ENCODE peak calls at places on chromosome 17, in nine cellular contexts. One of them, this sample, is unnamed. For H3K27me3, the result is how much of the 10 kb centered on the place peaks cover.

GRCh38 chr17:5816491-5816890 is 232.2 kb upstream of the NLRP1 start:
- DNase-seq in MM.1S: no peak
- DNase-seq in ascending aorta: no peak
- DNase-seq in psoas muscle: no peak
- DNase-seq in mammary epithelial cell: no peak
- DNase-seq in pancreas: no peak
- DNase-seq in DND-41: no peak
- DNase-seq in upper lobe of right lung: no peak
- DNase-seq in CD8-positive, alpha-beta T cell: no peak
- DNase-seq in this sample: no peak

GRCh38 chr17:16814439-16814838 is 124.4 kb downstream of the CCDC144A start:
- DNase-seq in psoas muscle: no peak
- DNase-seq in ascending aorta: no peak
- DNase-seq in DND-41: no peak
- DNase-seq in mammary epithelial cell: no peak
- DNase-seq in upper lobe of right lung: no peak
- DNase-seq in pancreas: no peak
- DNase-seq in MM.1S: no peak
- DNase-seq in CD8-positive, alpha-beta T cell: no peak
- DNase-seq in this sample: no peak

GRCh38 chr17:67241719-67242341 is 3.2 kb downstream of the HELZ start:
- DNase-seq in pancreas: no peak
- DNase-seq in psoas muscle: no peak
- DNase-seq in MM.1S: no peak
- DNase-seq in mammary epithelial cell: no peak
- DNase-seq in CD8-positive, alpha-beta T cell: no peak
- DNase-seq in ascending aorta: no peak
- DNase-seq in upper lobe of right lung: no peak
- DNase-seq in DND-41: no peak
- DNase-seq in this sample: no peak

GRCh38 chr17:2405247-2405926 is 4.5 kb upstream of the MNT start:
- DNase-seq in CD8-positive, alpha-beta T cell: no peak
- DNase-seq in MM.1S: no peak
- DNase-seq in mammary epithelial cell: peak
- DNase-seq in DND-41: no peak
- DNase-seq in psoas muscle: no peak
- DNase-seq in pancreas: peak
- DNase-seq in upper lobe of right lung: no peak
- DNase-seq in ascending aorta: no peak
- DNase-seq in this sample: no peak

GRCh38 chr17:35752471-35752870 is 568 bp downstream of the GAS2L2 start:
- DNase-seq in DND-41: no peak
- DNase-seq in ascending aorta: no peak
- DNase-seq in mammary epithelial cell: no peak
- DNase-seq in MM.1S: no peak
- DNase-seq in CD8-positive, alpha-beta T cell: no peak
- DNase-seq in upper lobe of right lung: no peak
- DNase-seq in psoas muscle: no peak
- DNase-seq in pancreas: no peak
- DNase-seq in this sample: no peak

GRCh38 chr17:78263736-78264340 is 32.4 kb downstream of the TMEM235 start:
- DNase-seq in DND-41: no peak
- DNase-seq in pancreas: no peak
- DNase-seq in ascending aorta: no peak
- DNase-seq in MM.1S: no peak
- DNase-seq in mammary epithelial cell: no peak
- DNase-seq in psoas muscle: no peak
- DNase-seq in upper lobe of right lung: peak
- DNase-seq in CD8-positive, alpha-beta T cell: no peak
- DNase-seq in this sample: no peak

GRCh38 chr17:73293480-73293911 is 18.3 kb downstream of the CDC42EP4 start:
- DNase-seq in pancreas: peak
- DNase-seq in CD8-positive, alpha-beta T cell: no peak
- DNase-seq in DND-41: no peak
- DNase-seq in psoas muscle: peak
- DNase-seq in ascending aorta: peak
- DNase-seq in MM.1S: no peak
- DNase-seq in upper lobe of right lung: peak
- DNase-seq in mammary epithelial cell: peak
- DNase-seq in this sample: peak

GRCh38 chr17:3890082-3890892 is 2.6 kb downstream of the CAMKK1 start:
- DNase-seq in psoas muscle: peak
- DNase-seq in mammary epithelial cell: peak
- DNase-seq in DND-41: no peak
- DNase-seq in ascending aorta: peak
- DNase-seq in upper lobe of right lung: peak
- DNase-seq in CD8-positive, alpha-beta T cell: no peak
- DNase-seq in pancreas: no peak
- DNase-seq in MM.1S: no peak
- DNase-seq in this sample: peak

GRCh38 chr17:40092581-40092980 is 7.8 kb downstream of the NR1D1 start:
- DNase-seq in CD8-positive, alpha-beta T cell: no peak
- DNase-seq in DND-41: no peak
- DNase-seq in MM.1S: no peak
- DNase-seq in mammary epithelial cell: no peak
- DNase-seq in psoas muscle: no peak
- DNase-seq in pancreas: no peak
- DNase-seq in upper lobe of right lung: no peak
- DNase-seq in ascending aorta: no peak
- DNase-seq in this sample: no peak

GRCh38 chr17:11900103-11900502 is 97.2 kb downstream of the ZNF18 start:
- DNase-seq in CD8-positive, alpha-beta T cell: no peak
- DNase-seq in MM.1S: no peak
- DNase-seq in upper lobe of right lung: no peak
- DNase-seq in psoas muscle: no peak
- DNase-seq in mammary epithelial cell: no peak
- DNase-seq in DND-41: no peak
- DNase-seq in pancreas: peak
- DNase-seq in ascending aorta: no peak
- DNase-seq in this sample: no peak

GRCh38 chr17:82018152-82019041 is 4.3 kb downstream of the CENPX start:
- DNase-seq in upper lobe of right lung: no peak
- DNase-seq in ascending aorta: no peak
- DNase-seq in MM.1S: no peak
- DNase-seq in pancreas: no peak
- DNase-seq in mammary epithelial cell: no peak
- DNase-seq in DND-41: no peak
- DNase-seq in CD8-positive, alpha-beta T cell: no peak
- DNase-seq in psoas muscle: no peak
- DNase-seq in this sample: no peak

DNA sequence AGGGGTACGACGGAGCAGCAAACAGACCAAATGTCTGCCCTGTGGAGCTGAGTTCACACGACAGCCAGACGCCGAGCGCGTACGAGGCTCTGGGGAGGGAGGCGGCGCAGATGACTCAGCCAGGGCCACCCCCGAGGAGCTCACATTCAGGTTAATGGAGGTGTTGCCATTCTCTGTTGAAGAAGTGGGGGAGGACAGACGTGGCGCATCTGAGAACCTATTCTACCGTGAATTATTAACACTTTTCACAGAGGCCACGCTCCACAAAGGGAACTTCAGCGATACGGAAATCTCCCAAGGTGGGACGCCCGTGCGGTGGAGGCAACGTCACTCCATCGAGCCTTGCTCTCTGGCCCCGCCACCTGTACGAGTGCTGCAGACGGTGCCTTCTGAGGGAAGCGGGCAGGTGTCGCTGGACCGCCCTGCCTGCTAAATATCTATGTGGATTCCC is 19.2 kb downstream of the ABR start:
- DNase-seq in ascending aorta: no peak
- DNase-seq in CD8-positive, alpha-beta T cell: no peak
- DNase-seq in DND-41: no peak
- DNase-seq in psoas muscle: no peak
- DNase-seq in pancreas: no peak
- DNase-seq in mammary epithelial cell: no peak
- DNase-seq in MM.1S: no peak
- DNase-seq in upper lobe of right lung: no peak
- DNase-seq in this sample: no peak
- TF ChIP-seq CTCF in ascending aorta: no peak
- TF ChIP-seq CTCF in CD8-positive, alpha-beta T cell: no peak
- TF ChIP-seq CTCF in DND-41: no peak
- TF ChIP-seq CTCF in psoas muscle: no peak
- TF ChIP-seq CTCF in pancreas: no peak
- TF ChIP-seq CTCF in mammary epithelial cell: no peak
- TF ChIP-seq CTCF in MM.1S: no peak
- TF ChIP-seq CTCF in upper lobe of right lung: no peak
- TF ChIP-seq CTCF in this sample: no peak

GRCh38 chr17:74584307-74584706 is 7.8 kb downstream of the CD300LD start:
- DNase-seq in psoas muscle: no peak
- DNase-seq in pancreas: no peak
- DNase-seq in mammary epithelial cell: no peak
- DNase-seq in ascending aorta: no peak
- DNase-seq in upper lobe of right lung: no peak
- DNase-seq in CD8-positive, alpha-beta T cell: no peak
- DNase-seq in MM.1S: no peak
- DNase-seq in DND-41: no peak
- DNase-seq in this sample: no peak
- H3K27me3 ChIP-seq in psoas muscle: under half
- H3K27me3 ChIP-seq in pancreas: under half
- H3K27me3 ChIP-seq in mammary epithelial cell: under half
- H3K27me3 ChIP-seq in ascending aorta: under half
- H3K27me3 ChIP-seq in upper lobe of right lung: under half
- H3K27me3 ChIP-seq in CD8-positive, alpha-beta T cell: under half
- H3K27me3 ChIP-seq in MM.1S: half or more
- H3K27me3 ChIP-seq in DND-41: under half
- H3K27me3 ChIP-seq in this sample: under half

GRCh38 chr17:64236827-64237403 is 26.1 kb downstream of the TEX2 start:
- DNase-seq in upper lobe of right lung: no peak
- DNase-seq in CD8-positive, alpha-beta T cell: no peak
- DNase-seq in DND-41: no peak
- DNase-seq in mammary epithelial cell: no peak
- DNase-seq in MM.1S: no peak
- DNase-seq in pancreas: no peak
- DNase-seq in psoas muscle: no peak
- DNase-seq in ascending aorta: no peak
- DNase-seq in this sample: no peak
- TF ChIP-seq CTCF in upper lobe of right lung: peak
- TF ChIP-seq CTCF in CD8-positive, alpha-beta T cell: no peak
- TF ChIP-seq CTCF in DND-41: peak
- TF ChIP-seq CTCF in mammary epithelial cell: peak
- TF ChIP-seq CTCF in MM.1S: peak
- TF ChIP-seq CTCF in pancreas: no peak
- TF ChIP-seq CTCF in psoas muscle: no peak
- TF ChIP-seq CTCF in ascending aorta: no peak
- TF ChIP-seq CTCF in this sample: no peak

GRCh38 chr17:49928126-49928800 is 40.7 kb upstream of the DLX4 start:
- DNase-seq in upper lobe of right lung: no peak
- DNase-seq in mammary epithelial cell: no peak
- DNase-seq in psoas muscle: no peak
- DNase-seq in MM.1S: no peak
- DNase-seq in pancreas: no peak
- DNase-seq in CD8-positive, alpha-beta T cell: no peak
- DNase-seq in ascending aorta: no peak
- DNase-seq in DND-41: no peak
- DNase-seq in this sample: peak

GRCh38 chr17:49924116-49924515 is 44.9 kb upstream of the DLX4 start:
- DNase-seq in psoas muscle: no peak
- DNase-seq in upper lobe of right lung: no peak
- DNase-seq in mammary epithelial cell: no peak
- DNase-seq in pancreas: no peak
- DNase-seq in MM.1S: no peak
- DNase-seq in ascending aorta: no peak
- DNase-seq in DND-41: no peak
- DNase-seq in CD8-positive, alpha-beta T cell: no peak
- DNase-seq in this sample: no peak

GRCh38 chr17:49926886-49927285 is 42.1 kb upstream of the DLX4 start:
- DNase-seq in ascending aorta: no peak
- DNase-seq in upper lobe of right lung: no peak
- DNase-seq in CD8-positive, alpha-beta T cell: no peak
- DNase-seq in pancreas: no peak
- DNase-seq in MM.1S: no peak
- DNase-seq in psoas muscle: peak
- DNase-seq in mammary epithelial cell: no peak
- DNase-seq in DND-41: no peak
- DNase-seq in this sample: peak

GRCh38 chr17:49924589-49924988 is 44.4 kb upstream of the DLX4 start:
- DNase-seq in MM.1S: no peak
- DNase-seq in CD8-positive, alpha-beta T cell: no peak
- DNase-seq in upper lobe of right lung: no peak
- DNase-seq in pancreas: no peak
- DNase-seq in psoas muscle: no peak
- DNase-seq in mammary epithelial cell: no peak
- DNase-seq in DND-41: no peak
- DNase-seq in ascending aorta: no peak
- DNase-seq in this sample: no peak

DNA sequence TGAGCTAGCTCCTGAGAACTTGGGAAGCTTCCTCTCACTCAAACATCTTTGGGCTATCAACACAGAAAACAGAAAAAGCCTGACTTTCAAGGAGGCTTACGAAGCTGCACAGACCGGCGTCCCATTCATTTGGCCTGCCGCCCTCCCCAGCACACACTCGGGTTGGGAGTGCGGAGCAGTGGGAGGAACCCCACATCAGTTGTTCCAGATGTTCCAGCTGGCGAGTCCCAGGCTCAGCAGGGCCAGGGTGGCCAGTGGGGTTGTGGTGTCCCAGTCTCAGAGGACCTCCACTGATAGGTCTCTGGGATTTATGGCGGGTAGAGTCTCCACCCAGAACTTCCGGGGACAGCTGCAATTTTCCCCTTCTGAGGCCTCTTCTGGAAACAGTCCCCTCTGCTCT is 43.1 kb upstream of the DLX4 start:
- DNase-seq in upper lobe of right lung: no peak
- DNase-seq in psoas muscle: peak
- DNase-seq in pancreas: no peak
- DNase-seq in MM.1S: no peak
- DNase-seq in DND-41: no peak
- DNase-seq in CD8-positive, alpha-beta T cell: no peak
- DNase-seq in mammary epithelial cell: no peak
- DNase-seq in ascending aorta: no peak
- DNase-seq in this sample: no peak
- H3K27me3 ChIP-seq in upper lobe of right lung: under half
- H3K27me3 ChIP-seq in psoas muscle: under half
- H3K27me3 ChIP-seq in pancreas: under half
- H3K27me3 ChIP-seq in MM.1S: half or more
- H3K27me3 ChIP-seq in DND-41: under half
- H3K27me3 ChIP-seq in CD8-positive, alpha-beta T cell: under half
- H3K27me3 ChIP-seq in mammary epithelial cell: under half
- H3K27me3 ChIP-seq in ascending aorta: under half
- H3K27me3 ChIP-seq in this sample: half or more

This sample was measured in left lung.